ENCODE peak calls at places on chromosome 9, in four cellular contexts. One of them, this sample, is unnamed.
A peak's percentile ranks its signal among the peaks of the same experiment; 100 is the strongest.

GRCh38 chr9:4077499-4078102 is 222.3 kb downstream of the GLIS3 start:
- DNase-seq in astrocyte of the spinal cord: peak; percentile 85
- DNase-seq in left ventricle myocardium inferior: peak; percentile 81
- DNase-seq in brain microvascular endothelial cell: peak; percentile 84
- DNase-seq in this sample: peak; percentile 96

GRCh38 chr9:76027426-76027825 is 137.0 kb downstream of the PCSK5 start:
- DNase-seq in astrocyte of the spinal cord: peak; percentile 36
- DNase-seq in left ventricle myocardium inferior: no peak
- DNase-seq in brain microvascular endothelial cell: no peak
- DNase-seq in this sample: no peak

GRCh38 chr9:84139296-84140100 is 158.9 kb downstream of the RMI1 start:
- DNase-seq in astrocyte of the spinal cord: peak; percentile 80
- DNase-seq in left ventricle myocardium inferior: no peak
- DNase-seq in brain microvascular endothelial cell: no peak
- DNase-seq in this sample: peak; percentile 84

GRCh38 chr9:120383999-120384924 is 195.7 kb downstream of the CDK5RAP2 start:
- DNase-seq in astrocyte of the spinal cord: peak; percentile 65
- DNase-seq in left ventricle myocardium inferior: no peak
- DNase-seq in brain microvascular endothelial cell: peak; percentile 39
- DNase-seq in this sample: peak; percentile 37

GRCh38 chr9:71692337-71692736 is 76.0 kb downstream of the CEMIP2 start:
- DNase-seq in astrocyte of the spinal cord: peak; percentile 17
- DNase-seq in left ventricle myocardium inferior: no peak
- DNase-seq in brain microvascular endothelial cell: no peak
- DNase-seq in this sample: peak; percentile 60

GRCh38 chr9:132694144-132694543 is 23.9 kb downstream of the GTF3C4 start:
- DNase-seq in astrocyte of the spinal cord: no peak
- DNase-seq in left ventricle myocardium inferior: no peak
- DNase-seq in brain microvascular endothelial cell: peak; percentile 7
- DNase-seq in this sample: peak; percentile 11

GRCh38 chr9:120481248-120481647 is 98.7 kb downstream of the CDK5RAP2 start:
- DNase-seq in astrocyte of the spinal cord: no peak
- DNase-seq in left ventricle myocardium inferior: no peak
- DNase-seq in brain microvascular endothelial cell: no peak
- DNase-seq in this sample: no peak

GRCh38 chr9:5421163-5421562 is 16.6 kb downstream of the PLGRKT start:
- DNase-seq in astrocyte of the spinal cord: no peak
- DNase-seq in left ventricle myocardium inferior: no peak
- DNase-seq in brain microvascular endothelial cell: no peak
- DNase-seq in this sample: no peak

GRCh38 chr9:121943463-121943862 is 149.6 kb downstream of the TTLL11 start:
- DNase-seq in astrocyte of the spinal cord: no peak
- DNase-seq in left ventricle myocardium inferior: no peak
- DNase-seq in brain microvascular endothelial cell: no peak
- DNase-seq in this sample: no peak

GRCh38 chr9:77521091-77521490 is 127.0 kb downstream of the GNA14 start:
- DNase-seq in astrocyte of the spinal cord: no peak
- DNase-seq in left ventricle myocardium inferior: peak; percentile 60
- DNase-seq in brain microvascular endothelial cell: no peak
- DNase-seq in this sample: peak; percentile 23

GRCh38 chr9:1927546-1927945 is 87.6 kb upstream of the SMARCA2 start:
- DNase-seq in astrocyte of the spinal cord: no peak
- DNase-seq in left ventricle myocardium inferior: no peak
- DNase-seq in brain microvascular endothelial cell: no peak
- DNase-seq in this sample: no peak

GRCh38 chr9:115046199-115046598 is 71.8 kb downstream of the TNC start:
- DNase-seq in astrocyte of the spinal cord: no peak
- DNase-seq in left ventricle myocardium inferior: no peak
- DNase-seq in brain microvascular endothelial cell: no peak
- DNase-seq in this sample: no peak

GRCh38 chr9:98708103-98708932 is 417 bp downstream of the GABBR2 start:
- DNase-seq in astrocyte of the spinal cord: no peak
- DNase-seq in left ventricle myocardium inferior: no peak
- DNase-seq in brain microvascular endothelial cell: no peak
- DNase-seq in this sample: peak; percentile 8

GRCh38 chr9:77933976-77934375 is 97.6 kb downstream of the GNAQ start:
- DNase-seq in astrocyte of the spinal cord: no peak
- DNase-seq in left ventricle myocardium inferior: no peak
- DNase-seq in brain microvascular endothelial cell: no peak
- DNase-seq in this sample: no peak

DNA sequence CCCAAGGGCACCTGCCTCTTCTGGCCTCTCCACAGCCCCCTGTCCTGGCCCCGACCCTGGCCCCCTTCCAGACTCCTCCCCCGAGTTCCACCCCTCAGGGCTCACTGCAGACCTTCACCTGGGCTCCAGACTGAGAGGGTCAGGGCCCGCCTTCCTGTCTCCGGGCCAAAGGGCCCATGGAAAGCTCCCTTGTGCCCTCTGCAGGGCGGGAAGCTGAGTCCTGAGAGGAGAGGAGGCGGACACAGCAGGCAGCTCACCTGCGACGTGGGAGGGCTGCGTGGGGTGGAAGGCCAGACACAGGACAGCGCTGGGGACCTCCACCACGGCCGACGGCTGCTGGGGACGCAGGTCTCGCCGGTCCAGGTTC is 20.6 kb downstream of the DYNC2I2 start:
- DNase-seq in astrocyte of the spinal cord: no peak
- DNase-seq in left ventricle myocardium inferior: peak; percentile 77
- DNase-seq in brain microvascular endothelial cell: no peak
- DNase-seq in this sample: no peak
- TF ChIP-seq CTCF in astrocyte of the spinal cord: peak; percentile 35
- TF ChIP-seq CTCF in left ventricle myocardium inferior: peak; percentile 52
- TF ChIP-seq CTCF in brain microvascular endothelial cell: peak; percentile 28
- TF ChIP-seq CTCF in this sample: no peak

DNA sequence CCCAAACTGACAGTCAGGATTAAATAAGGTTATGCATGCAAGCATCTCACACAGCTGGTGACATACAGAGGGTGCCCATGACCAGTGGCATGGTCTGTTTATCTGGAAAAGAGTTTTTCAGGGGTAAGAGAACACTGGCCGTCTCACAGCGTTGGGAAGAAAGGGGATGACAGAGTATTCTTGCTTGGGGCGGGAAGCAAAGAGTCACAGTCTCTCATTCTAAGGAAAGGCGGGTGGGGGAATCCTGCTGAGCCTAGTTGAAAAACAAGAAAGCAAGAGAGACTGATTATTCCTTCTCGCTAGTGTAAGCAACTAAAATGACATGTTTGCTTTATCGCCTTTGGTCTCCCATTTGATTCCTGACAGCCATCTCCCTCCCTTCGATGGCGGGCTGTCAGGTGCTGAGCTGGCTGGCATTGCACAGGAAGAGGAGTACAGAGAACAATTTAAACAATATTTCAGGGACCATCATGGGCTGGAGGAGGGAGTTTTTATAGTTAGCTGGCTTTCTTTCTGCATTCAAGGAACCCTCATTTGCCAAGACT is 331.3 kb downstream of the ASTN2 start:
- DNase-seq in astrocyte of the spinal cord: no peak
- DNase-seq in left ventricle myocardium inferior: no peak
- DNase-seq in brain microvascular endothelial cell: no peak
- DNase-seq in this sample: no peak
- H3K4me3 ChIP-seq in astrocyte of the spinal cord: no peak overlapping the region
- H3K4me3 ChIP-seq in left ventricle myocardium inferior: no peak overlapping the region
- H3K4me3 ChIP-seq in brain microvascular endothelial cell: no peak overlapping the region
- H3K4me3 ChIP-seq in this sample: no peak overlapping the region

GRCh38 chr9:108864446-108864845 is 2.4 kb downstream of the ACTL7A start:
- DNase-seq in astrocyte of the spinal cord: no peak
- DNase-seq in left ventricle myocardium inferior: no peak
- DNase-seq in brain microvascular endothelial cell: no peak
- DNase-seq in this sample: no peak
- TF ChIP-seq CTCF in astrocyte of the spinal cord: no peak
- TF ChIP-seq CTCF in left ventricle myocardium inferior: no peak
- TF ChIP-seq CTCF in brain microvascular endothelial cell: peak; percentile 41
- TF ChIP-seq CTCF in this sample: no peak

DNA sequence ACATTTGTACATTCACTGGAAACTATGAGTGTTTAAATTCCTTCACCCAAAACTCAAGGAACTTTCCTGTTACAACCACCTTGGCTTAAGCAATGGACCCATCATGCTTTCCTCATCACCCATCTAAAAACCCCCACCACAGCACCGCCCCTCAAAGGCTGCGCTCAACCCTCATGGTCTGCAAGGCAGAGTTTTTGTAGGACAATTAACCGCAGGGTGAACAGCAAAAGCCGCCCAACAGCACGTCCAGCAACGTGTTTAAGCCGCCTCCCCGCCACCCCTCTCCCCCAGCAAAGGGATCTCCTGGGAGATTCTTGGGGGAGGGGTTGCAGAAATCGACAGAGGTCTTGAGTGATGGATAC is 2.0 kb downstream of the ROR2 start:
- DNase-seq in astrocyte of the spinal cord: no peak
- DNase-seq in left ventricle myocardium inferior: no peak
- DNase-seq in brain microvascular endothelial cell: no peak
- DNase-seq in this sample: peak; percentile 70
- H3K4me3 ChIP-seq in astrocyte of the spinal cord: peak overlapping the region; percentile 48
- H3K4me3 ChIP-seq in left ventricle myocardium inferior: peak overlapping the region; percentile 67
- H3K4me3 ChIP-seq in brain microvascular endothelial cell: no peak overlapping the region
- H3K4me3 ChIP-seq in this sample: peak overlapping the region; percentile 87

GRCh38 chr9:116647515-116647809 is 39.6 kb upstream of the TRIM32 start:
- DNase-seq in astrocyte of the spinal cord: no peak
- DNase-seq in left ventricle myocardium inferior: peak; percentile 56
- DNase-seq in brain microvascular endothelial cell: no peak
- DNase-seq in this sample: no peak
- TF ChIP-seq CTCF in astrocyte of the spinal cord: no peak
- TF ChIP-seq CTCF in left ventricle myocardium inferior: peak; percentile 1
- TF ChIP-seq CTCF in brain microvascular endothelial cell: no peak
- TF ChIP-seq CTCF in this sample: no peak

GRCh38 chr9:104078596-104078995 is 15.5 kb upstream of the SMC2 start:
- DNase-seq in astrocyte of the spinal cord: no peak
- DNase-seq in left ventricle myocardium inferior: no peak
- DNase-seq in brain microvascular endothelial cell: no peak
- DNase-seq in this sample: no peak

GRCh38 chr9:104074876-104075275 is 19.2 kb upstream of the SMC2 start:
- DNase-seq in astrocyte of the spinal cord: peak; percentile 78
- DNase-seq in left ventricle myocardium inferior: no peak
- DNase-seq in brain microvascular endothelial cell: peak; percentile 47
- DNase-seq in this sample: peak; percentile 86

GRCh38 chr9:104073770-104074133 is 20.4 kb upstream of the SMC2 start:
- DNase-seq in astrocyte of the spinal cord: no peak
- DNase-seq in left ventricle myocardium inferior: no peak
- DNase-seq in brain microvascular endothelial cell: no peak
- DNase-seq in this sample: peak; percentile 29

GRCh38 chr9:104073098-104073769 is 20.9 kb upstream of the SMC2 start:
- DNase-seq in astrocyte of the spinal cord: no peak
- DNase-seq in left ventricle myocardium inferior: no peak
- DNase-seq in brain microvascular endothelial cell: no peak
- DNase-seq in this sample: no peak

DNA sequence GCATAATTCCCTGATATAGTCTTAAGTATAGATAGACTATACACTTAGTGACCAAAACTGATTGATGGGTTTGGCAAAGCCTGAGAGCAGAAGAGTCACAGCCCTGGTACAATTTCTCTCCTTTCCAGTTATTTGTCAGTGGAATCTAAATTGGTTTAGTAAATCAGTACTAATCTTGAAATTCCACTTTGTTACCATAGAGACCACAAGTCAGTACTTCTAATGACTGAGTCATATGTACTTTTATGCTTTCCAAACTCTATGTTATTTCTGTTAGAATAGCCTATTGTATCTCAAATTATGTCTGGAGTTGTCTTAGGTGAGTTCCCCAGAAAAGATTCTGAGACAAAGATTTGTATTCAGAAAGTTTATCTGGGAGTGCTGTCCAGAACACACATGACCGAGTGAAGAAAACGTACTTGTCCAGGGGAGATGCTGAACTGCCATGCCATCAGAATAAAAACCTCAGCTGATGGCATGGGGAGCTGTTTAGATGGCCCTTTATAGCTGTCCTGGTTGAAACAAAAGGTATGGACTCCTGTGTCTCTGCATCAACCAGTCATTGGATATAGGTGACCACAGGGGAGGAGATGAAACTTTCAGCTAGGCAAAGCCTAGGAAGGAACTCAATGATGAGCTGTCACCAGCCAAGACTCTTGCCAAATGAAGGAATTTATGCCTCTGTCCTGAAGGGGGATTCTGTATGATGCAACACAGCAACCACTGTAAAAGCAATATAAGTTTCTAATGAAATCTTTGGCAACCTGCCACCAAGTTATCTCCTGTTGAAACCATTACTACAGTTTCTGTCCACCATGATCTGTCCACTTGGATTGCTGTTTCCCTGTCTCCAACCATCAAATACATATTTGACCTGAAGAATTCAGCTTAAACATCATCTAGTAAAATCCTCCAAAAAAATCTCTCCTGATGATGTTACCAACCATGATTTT is 18.0 kb upstream of the SMC2 start:
- DNase-seq in astrocyte of the spinal cord: peak; percentile 72
- DNase-seq in left ventricle myocardium inferior: no peak
- DNase-seq in brain microvascular endothelial cell: peak; percentile 77
- DNase-seq in this sample: peak; percentile 94
- H3K4me3 ChIP-seq in astrocyte of the spinal cord: no peak overlapping the region
- H3K4me3 ChIP-seq in left ventricle myocardium inferior: no peak overlapping the region
- H3K4me3 ChIP-seq in brain microvascular endothelial cell: no peak overlapping the region
- H3K4me3 ChIP-seq in this sample: no peak overlapping the region